ENCODE peak calls at places on chromosomes 6 and 20, in six cellular contexts. N is HCT116, C is SK-N-SH, F is OCI-LY7, G is GM23338, O is hepatocyte. T is an unnamed sample.

GRCh38 chr20:34938466-34939163 is 17.0 kb downstream of the GSS start:
- DNase-seq in C (no peak), O (no peak), F (no peak), G (no peak), N (no peak), T (no peak)

GRCh38 chr20:9417665-9418064 is 96.7 kb upstream of the LAMP5 start:
- DNase-seq in N (no peak), C (no peak), O (no peak), G (no peak), F (no peak), T (no peak)

GRCh38 chr6:37298958-37299357 is 41.0 kb upstream of the TMEM217 start:
- DNase-seq in G (no peak), N (no peak), C (no peak), O (no peak), F (no peak), T (no peak)

GRCh38 chr20:62064788-62065668 is 653 bp downstream of the TAF4 start:
- DNase-seq in F (peak; percentile 42), O (peak; percentile 68), N (no peak), G (no peak), C (peak; percentile 66), T (peak; percentile 21)

GRCh38 chr20:34525342-34525708 is 9.1 kb downstream of the DYNLRB1 start:
- DNase-seq in O (no peak), G (no peak), N (no peak), F (no peak), C (no peak), T (no peak)

GRCh38 chr6:109336221-109336955 is 45.9 kb downstream of the CD164 start:
- DNase-seq in O (no peak), C (no peak), G (no peak), N (peak; percentile 12), F (no peak), T (no peak)

GRCh38 chr6:54238407-54238806 is 69.8 kb upstream of the TINAG start:
- DNase-seq in G (no peak), F (no peak), O (peak; percentile 29), C (no peak), N (no peak), T (peak; percentile 19)

GRCh38 chr20:43744121-43744520 is 17.3 kb upstream of the GTSF1L start:
- DNase-seq in O (peak; percentile 27), G (no peak), C (no peak), F (no peak), N (no peak), T (no peak)

GRCh38 chr6:125859691-125860210 is 69.0 kb downstream of the NCOA7 start:
- DNase-seq in G (no peak), C (no peak), F (no peak), N (no peak), O (no peak), T (no peak)

GRCh38 chr20:53570446-53571276 is 23.0 kb downstream of the ZNF217 start:
- DNase-seq in C (no peak), F (no peak), O (no peak), G (no peak), N (no peak), T (no peak)

DNA sequence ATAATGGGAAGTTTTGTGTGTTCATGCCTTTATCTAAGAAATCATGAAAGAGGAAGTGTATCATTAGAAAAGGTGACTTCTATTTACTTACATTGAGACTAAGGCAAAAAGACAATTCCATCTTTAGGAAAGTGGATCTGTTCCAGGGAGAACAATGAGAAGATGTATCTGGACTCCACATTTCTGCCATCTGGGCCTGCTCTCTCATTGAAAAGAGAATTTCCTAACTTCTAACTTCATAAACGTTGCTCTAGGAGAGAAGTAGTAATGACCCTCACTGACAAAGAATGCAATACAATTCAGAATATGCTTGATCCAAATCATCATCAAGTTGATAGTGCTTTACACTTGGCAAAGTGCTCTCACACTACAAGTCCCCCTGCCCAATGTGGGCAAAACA is 294.2 kb downstream of the OGFRL1 start:
- DNase-seq in C (no peak), O (no peak), N (no peak), F (no peak), G (no peak), T (no peak)
- TF ChIP-seq EZH2phosphoT487 in C (no peak), O (no peak), N (no peak), F (no peak), G (no peak), T (no peak)

DNA sequence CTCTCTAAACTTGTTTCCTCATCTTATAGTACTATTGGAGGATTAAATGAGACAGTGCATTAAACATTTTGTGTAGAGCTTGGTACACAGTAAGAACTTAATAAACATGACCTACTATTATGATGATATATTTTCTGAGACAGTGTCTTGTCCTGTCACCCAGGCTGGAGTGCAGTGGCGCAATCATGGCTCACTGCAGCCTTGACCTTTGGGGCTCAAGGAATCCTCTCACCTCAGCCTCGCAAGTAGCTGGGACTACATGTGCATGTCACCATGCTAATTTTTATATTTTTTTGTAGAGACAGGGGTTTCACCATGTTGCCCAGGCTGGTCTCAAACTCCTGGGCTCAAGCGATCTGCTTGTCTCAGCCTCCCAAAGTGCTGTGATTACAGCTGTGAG is 72.1 kb downstream of the LYRM4 start:
- DNase-seq in G (no peak), O (no peak), N (no peak), C (no peak), F (no peak), T (no peak)
- TF ChIP-seq EZH2phosphoT487 in G (no peak), O (no peak), N (no peak), C (no peak), F (no peak), T (no peak)

GRCh38 chr20:31560900-31561598 is 44.0 kb upstream of the ID1 start:
- DNase-seq in C (no peak), O (peak; percentile 66), G (no peak), F (no peak), N (peak; percentile 91), T (no peak)
- TF ChIP-seq EZH2phosphoT487 in C (no peak), O (no peak), G (no peak), F (no peak), N (no peak), T (no peak)

GRCh38 chr6:73395875-73396274 is 1.2 kb downstream of the DDX43 start:
- DNase-seq in G (no peak), C (no peak), O (no peak), N (no peak), F (no peak), T (no peak)
- TF ChIP-seq EZH2phosphoT487 in G (no peak), C (no peak), O (no peak), N (no peak), F (no peak), T (no peak)

GRCh38 chr6:155481215-155481614 is 25.6 kb upstream of the NOX3 start:
- DNase-seq in C (no peak), F (no peak), O (no peak), N (no peak), G (no peak), T (no peak)
- TF ChIP-seq EZH2phosphoT487 in C (no peak), F (no peak), O (no peak), N (no peak), G (no peak), T (no peak)

GRCh38 chr6:165806126-165806810 is 143.2 kb upstream of the PDE10A start:
- DNase-seq in O (no peak), N (no peak), C (no peak), G (no peak), F (no peak), T (no peak)

GRCh38 chr6:165805604-165806003 is 142.6 kb upstream of the PDE10A start:
- DNase-seq in O (no peak), C (no peak), F (no peak), G (peak; percentile 21), N (no peak), T (no peak)

GRCh38 chr6:165807249-165807951 is 144.4 kb upstream of the PDE10A start:
- DNase-seq in G (no peak), F (no peak), N (no peak), C (no peak), O (no peak), T (no peak)

GRCh38 chr6:165805067-165805525 is 142.1 kb upstream of the PDE10A start:
- DNase-seq in C (no peak), G (peak; percentile 61), F (no peak), O (no peak), N (no peak), T (no peak)

GRCh38 chr6:165804331-165805066 is 141.5 kb upstream of the PDE10A start:
- DNase-seq in O (no peak), G (peak; percentile 52), C (no peak), F (no peak), N (no peak), T (no peak)
- TF ChIP-seq EZH2phosphoT487 in O (no peak), G (no peak), C (no peak), F (no peak), N (no peak), T (no peak)

GRCh38 chr6:112251170-112251945 is 3.0 kb downstream of the LAMA4 start:
- DNase-seq in N (no peak), F (no peak), O (no peak), G (no peak), C (no peak), T (no peak)
- TF ChIP-seq EZH2phosphoT487 in N (no peak), F (no peak), O (no peak), G (no peak), C (no peak), T (no peak)

GRCh38 chr6:14966902-14967711 is 278.8 kb upstream of the JARID2 start:
- DNase-seq in C (no peak), G (no peak), N (no peak), O (no peak), F (no peak), T (no peak)

GRCh38 chr6:14964901-14965300 is 281.0 kb upstream of the JARID2 start:
- DNase-seq in C (no peak), F (no peak), N (no peak), G (no peak), O (no peak), T (no peak)

GRCh38 chr6:14964486-14964885 is 281.4 kb upstream of the JARID2 start:
- DNase-seq in C (no peak), N (no peak), O (no peak), G (peak; percentile 55), F (no peak), T (no peak)

GRCh38 chr6:14965340-14966102 is 280.3 kb upstream of the JARID2 start:
- DNase-seq in O (no peak), G (no peak), C (no peak), N (no peak), F (no peak), T (no peak)

DNA sequence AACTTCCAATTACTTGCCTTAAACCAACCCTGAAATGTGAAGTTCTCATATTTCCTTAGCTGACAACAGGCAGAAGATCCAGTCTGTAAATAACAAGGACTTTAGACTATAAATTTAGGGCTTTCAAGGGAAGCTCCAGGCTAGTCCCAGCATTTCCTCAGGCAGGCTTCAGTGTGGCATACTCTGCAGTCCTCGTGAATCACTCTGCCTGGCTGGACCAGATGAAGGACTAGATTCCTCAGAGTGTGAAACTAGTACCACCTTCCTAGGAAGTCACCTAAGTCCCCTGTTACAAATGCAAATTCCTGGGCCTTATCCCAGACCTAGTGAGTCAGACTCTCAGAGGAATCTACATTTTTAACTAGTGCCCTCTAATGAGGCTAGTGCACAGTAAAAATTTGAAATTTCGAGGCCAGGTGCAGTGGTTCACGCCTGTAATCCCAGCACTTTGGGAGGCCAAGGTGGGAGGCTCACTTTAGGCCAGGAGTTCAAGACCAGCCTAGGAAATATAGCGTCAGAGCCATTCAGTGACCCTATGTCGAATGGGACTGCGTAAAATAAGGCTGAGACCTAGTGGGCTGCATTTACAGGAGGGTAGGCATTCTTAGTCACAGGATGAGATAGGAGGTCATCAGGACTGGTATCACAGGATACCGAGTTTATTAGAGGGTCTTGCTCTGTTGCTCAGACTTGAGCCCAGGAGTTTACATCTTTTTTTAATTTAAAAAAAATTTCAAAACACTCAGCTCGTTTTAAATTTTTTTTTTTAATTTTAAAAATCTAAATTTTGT is 279.6 kb upstream of the JARID2 start:
- DNase-seq in G (peak; percentile 63), N (no peak), O (no peak), F (no peak), C (no peak), T (no peak)
- TF ChIP-seq EZH2phosphoT487 in G (no peak), N (no peak), O (no peak), F (no peak), C (no peak), T (no peak)

GRCh38 chr6:124073021-124073420 is 269.4 kb downstream of the NKAIN2 start:
- DNase-seq in N (no peak), O (no peak), G (peak; percentile 34), C (no peak), F (no peak), T (no peak)
- TF ChIP-seq EZH2phosphoT487 in N (no peak), O (no peak), G (no peak), C (no peak), F (no peak), T (no peak)